ENCODE peak calls at places on chromosome 21, in six cellular contexts. A is body of pancreas, H is AG04450, N is Daoy, B is A549, W is cardiac muscle cell. T is an unnamed sample.

GRCh38 chr21:46021398-46021797 is 39.8 kb downstream of the COL6A1 start:
- DNase-seq in A (no peak), N (no peak), B (no peak), W (no peak), H (no peak), T (no peak)

GRCh38 chr21:44013380-44014088 is 1.4 kb downstream of the TRAPPC10 start:
- DNase-seq in W (no peak), H (no peak), B (peak; percentile 19), N (no peak), A (no peak), T (peak; percentile 43)

GRCh38 chr21:8997011-8997440 is 1524.4 kb upstream of the TPTE start:
- DNase-seq in N (peak; percentile 69), W (no peak), B (no peak), H (no peak), A (no peak), T (no peak)

GRCh38 chr21:26169611-26170470 is 729 bp downstream of the APP start:
- DNase-seq in B (peak; percentile 22), N (peak; percentile 79), W (peak; percentile 70), A (peak; percentile 57), H (no peak), T (peak; percentile 59)

GRCh38 chr21:45820171-45821091 is 161.1 kb upstream of the COL6A1 start:
- DNase-seq in B (peak; percentile 78), W (peak; percentile 94), A (peak; percentile 74), N (peak; percentile 95), H (peak; percentile 85), T (peak; percentile 85)

GRCh38 chr21:45138199-45139002 is 64.0 kb downstream of the ADARB1 start:
- DNase-seq in B (peak; percentile 28), A (peak; percentile 69), H (no peak), N (peak; percentile 81), W (peak; percentile 81), T (peak; percentile 89)

GRCh38 chr21:34974162-34974981 is 74.7 kb downstream of the RUNX1 start:
- DNase-seq in H (no peak), W (no peak), B (no peak), A (no peak), N (no peak), T (no peak)

GRCh38 chr21:44261191-44261631 is 486 bp downstream of the DNMT3L start:
- DNase-seq in W (no peak), B (no peak), H (no peak), N (no peak), A (no peak), T (no peak)

GRCh38 chr21:36055551-36055950 is 4.8 kb downstream of the SETD4 start:
- DNase-seq in W (no peak), N (no peak), H (no peak), B (no peak), A (no peak), T (no peak)

GRCh38 chr21:29650561-29651022 is 289.2 kb downstream of the GRIK1 start:
- DNase-seq in H (no peak), N (no peak), A (no peak), W (no peak), B (no peak), T (no peak)